ENCODE peak calls at places on chromosomes 13 and 19, in four cellular contexts. R, G, C and P are unnamed samples.

GRCh38 chr13:49625392-49626137 is 2.7 kb upstream of the ARL11 start:
- DNase-seq in R (peak; percentile 80), C (no peak), G (no peak), P (no peak)

GRCh38 chr19:916645-917322 is 349 bp upstream of the KISS1R start:
- DNase-seq in G (peak; percentile 74), R (peak; percentile 56), C (no peak), P (peak; percentile 48)

GRCh38 chr13:99218969-99219368 is 18.3 kb downstream of the UBAC2 start:
- DNase-seq in G (no peak), R (no peak), C (peak; percentile 62), P (no peak)

GRCh38 chr13:56015919-56016318 is 1124.8 kb upstream of the PRR20A start:
- DNase-seq in R (no peak), G (no peak), C (no peak), P (no peak)

GRCh38 chr19:1952635-1953034 is 11.7 kb downstream of the CSNK1G2 start:
- DNase-seq in C (no peak), R (no peak), G (no peak), P (no peak)

GRCh38 chr13:51807041-51807440 is 3.1 kb upstream of the DHRS12 start:
- DNase-seq in G (no peak), R (no peak), C (no peak), P (no peak)

GRCh38 chr19:17718988-17719711 is at the start of gene MAP1S:
- DNase-seq in C (no peak), R (peak; percentile 45), G (peak; percentile 87), P (peak; percentile 89)

GRCh38 chr19:3094638-3095374 is 644 bp downstream of the GNA11 start:
- DNase-seq in R (no peak), C (no peak), G (no peak), P (no peak)

GRCh38 chr19:35059799-35060091 is 18.2 kb downstream of the HPN start:
- DNase-seq in C (no peak), G (no peak), R (no peak), P (no peak)

GRCh38 chr13:109254271-109254670 is 532.1 kb downstream of the IRS2 start:
- DNase-seq in C (no peak), R (no peak), G (no peak), P (no peak)

GRCh38 chr19:7533925-7534480 is 1.5 kb upstream of the PNPLA6 start:
- DNase-seq in G (peak; percentile 84), C (peak; percentile 37), R (peak; percentile 67), P (peak; percentile 83)

GRCh38 chr13:48234652-48235099 is 1.7 kb downstream of the ITM2B start:
- DNase-seq in R (no peak), G (no peak), C (no peak), P (no peak)

GRCh38 chr13:43428545-43429287 is 358.1 kb downstream of the ENOX1 start:
- DNase-seq in C (no peak), G (no peak), R (no peak), P (no peak)

GRCh38 chr13:111610879-111611278 is 290.4 kb downstream of the TEX29 start:
- DNase-seq in R (no peak), C (no peak), G (no peak), P (no peak)

GRCh38 chr19:3346677-3347353 is 19.6 kb upstream of the NFIC start:
- DNase-seq in R (no peak), C (no peak), G (no peak), P (no peak)

GRCh38 chr13:105774739-105775460 is 760.6 kb downstream of the EFNB2 start:
- DNase-seq in C (no peak), G (no peak), R (peak; percentile 43), P (no peak)

GRCh38 chr13:103283451-103283820 is 217.2 kb upstream of the SLC10A2 start:
- DNase-seq in C (no peak), R (no peak), G (no peak), P (no peak)

GRCh38 chr13:43661321-43661720 is 125.5 kb downstream of the ENOX1 start:
- DNase-seq in C (no peak), R (no peak), G (no peak), P (no peak)

GRCh38 chr13:20940083-20940482 is 37.5 kb upstream of the XPO4 start:
- DNase-seq in G (no peak), R (peak; percentile 83), C (no peak), P (no peak)

GRCh38 chr19:2081873-2082810 is 14.0 kb downstream of the MOB3A start:
- DNase-seq in R (no peak), C (no peak), G (no peak), P (no peak)

GRCh38 chr19:49182848-49183375 is 25.3 kb downstream of the TRPM4 start:
- DNase-seq in G (peak; percentile 11), C (no peak), R (no peak), P (no peak)

GRCh38 chr19:49186108-49186507 is 28.5 kb downstream of the TRPM4 start:
- DNase-seq in R (peak; percentile 56), C (no peak), G (no peak), P (no peak)

DNA sequence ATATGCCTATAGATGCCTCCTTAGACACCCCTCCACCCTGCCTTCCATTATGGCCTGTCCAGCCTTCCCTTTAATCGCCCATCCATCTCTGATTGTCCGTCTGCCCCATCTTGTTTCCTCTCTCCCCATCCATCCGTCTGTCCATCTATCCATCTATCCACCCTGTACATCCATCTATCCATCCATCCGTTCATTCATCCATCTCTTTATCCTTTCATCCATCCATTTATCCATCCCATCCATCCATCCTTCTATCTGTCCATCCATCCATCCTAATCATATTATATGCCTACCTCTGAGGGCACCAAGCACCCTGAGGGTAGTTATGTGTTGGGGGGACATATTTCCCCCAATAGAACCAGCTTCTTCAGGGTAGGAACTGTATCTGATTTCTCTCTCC is 23.1 kb downstream of the TRPM4 start:
- DNase-seq in G (no peak), R (no peak), C (no peak), P (no peak)
- TF ChIP-seq CBFB in G (no peak), R (no peak), C (no peak), P (no peak)

DNA sequence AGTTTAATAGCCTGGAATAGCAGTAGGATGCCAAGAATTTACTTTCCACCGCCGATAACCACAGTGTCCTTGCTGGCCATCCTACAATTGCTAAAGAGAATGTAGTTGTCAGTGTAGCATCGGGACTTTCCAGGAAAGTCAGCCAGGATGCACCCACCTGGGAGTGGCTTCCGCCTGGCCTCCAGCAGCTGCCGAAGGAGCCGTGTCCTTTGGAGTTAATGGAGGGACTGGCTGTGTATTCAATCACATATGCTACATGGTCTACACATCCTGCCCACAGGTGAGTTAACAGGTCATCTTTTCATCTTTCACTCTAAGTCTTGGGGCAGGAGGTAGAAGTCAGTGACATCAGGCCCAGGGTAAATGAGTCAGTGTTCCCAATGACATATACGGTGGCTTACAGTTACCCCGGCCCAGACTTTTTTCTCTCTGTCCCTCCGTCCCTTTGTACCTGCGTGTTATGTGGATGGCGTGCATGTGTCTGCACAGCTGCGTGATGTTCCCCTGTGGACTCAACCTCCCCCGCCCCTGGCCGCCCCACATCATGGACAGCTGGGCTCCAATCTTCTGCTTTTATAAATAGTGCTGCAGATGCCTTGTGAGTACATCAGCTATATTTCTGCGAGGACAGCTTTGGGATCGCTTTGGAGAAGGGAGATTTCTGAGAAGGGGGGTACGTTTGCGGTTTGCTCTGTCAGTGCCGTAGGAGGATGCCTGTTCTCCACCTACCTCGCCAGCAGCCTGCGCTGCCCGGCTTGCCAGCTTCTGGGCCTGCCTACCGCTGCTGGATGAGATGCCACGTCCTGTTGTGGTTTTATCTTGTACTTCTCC is 63.1 kb downstream of the ATP11A start:
- DNase-seq in C (no peak), R (no peak), G (no peak), P (no peak)
- TF ChIP-seq ATF2 in C (no peak), R (no peak), G (no peak), P (no peak)

DNA sequence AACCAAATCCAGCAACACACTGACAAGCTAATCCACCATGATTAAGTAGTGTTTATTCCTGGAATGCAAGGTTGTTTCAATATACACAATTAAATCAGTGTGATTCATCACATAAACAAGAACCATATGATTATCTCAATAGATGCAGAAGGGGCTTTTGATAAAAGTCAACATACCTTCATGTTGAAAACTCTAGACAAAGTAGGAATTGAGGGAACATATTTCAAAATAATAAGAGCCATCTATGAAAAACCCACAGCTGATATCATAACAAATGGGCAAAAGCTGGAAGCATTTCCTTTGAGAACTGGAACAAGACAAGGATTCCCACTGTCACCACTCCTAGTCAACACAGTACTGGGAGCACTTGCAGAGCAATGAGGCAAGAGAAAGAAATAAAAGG is 213.6 kb upstream of the CSNK1A1L start:
- DNase-seq in R (no peak), G (no peak), C (no peak), P (no peak)
- TF ChIP-seq CTCF in R (no peak), G (no peak), C (no peak), P (no peak)

GRCh38 chr19:55283548-55284393 is at the start of gene BRSK1:
- DNase-seq in G (peak; percentile 75), R (no peak), C (no peak), P (peak; percentile 84)
- TF ChIP-seq CBFB in G (no peak), R (no peak), C (no peak), P (no peak)